ENCODE peak calls at places on chromosomes 2 and 18, in six cellular contexts. R is CD4-positive, alpha-beta memory T cell; K is upper lobe of right lung; W is brain microvascular endothelial cell; C is PC-9; O is mucosa of descending colon. Z is an unnamed sample.

GRCh38 chr2:191643425-191643824 is 34.5 kb upstream of the NABP1 start:
- DNase-seq in W (no peak), O (peak; percentile 67), K (no peak), C (no peak), R (no peak), Z (no peak)

GRCh38 chr2:144426981-144427479 is 92.9 kb downstream of the ZEB2 start:
- DNase-seq in C (no peak), O (no peak), K (no peak), W (peak; percentile 71), R (no peak), Z (peak; percentile 11)

GRCh38 chr18:23284629-23285028 is 149.3 kb downstream of the CABLES1 start:
- DNase-seq in W (no peak), R (no peak), K (no peak), O (no peak), C (no peak), Z (no peak)

GRCh38 chr18:59885579-59886163 is 14.1 kb upstream of the PMAIP1 start:
- DNase-seq in C (peak; percentile 57), K (no peak), O (no peak), W (peak; percentile 83), R (no peak), Z (no peak)

GRCh38 chr2:74491671-74492544 is 7.5 kb downstream of the LBX2 start:
- DNase-seq in C (peak; percentile 33), R (no peak), K (no peak), W (no peak), O (no peak), Z (no peak)

GRCh38 chr2:220165401-220165800 is 538.0 kb downstream of the SLC4A3 start:
- DNase-seq in R (no peak), K (no peak), C (no peak), W (no peak), O (peak; percentile 38), Z (peak; percentile 9)

GRCh38 chr18:11245889-11246288 is 96.5 kb upstream of the PIEZO2 start:
- DNase-seq in R (no peak), C (no peak), O (no peak), W (no peak), K (no peak), Z (no peak)

GRCh38 chr2:26475832-26476501 is 2.0 kb downstream of the OTOF start:
- DNase-seq in K (no peak), W (no peak), R (no peak), O (no peak), C (no peak), Z (no peak)

GRCh38 chr2:26327291-26328272 is 18.4 kb upstream of the SELENOI start:
- DNase-seq in C (peak; percentile 41), R (no peak), O (no peak), W (peak; percentile 6), K (no peak), Z (no peak)

GRCh38 chr2:33069894-33070651 is 123.3 kb downstream of the LTBP1 start:
- DNase-seq in C (peak; percentile 98), O (no peak), W (peak; percentile 100), K (no peak), R (no peak), Z (peak; percentile 54)

GRCh38 chr2:112137516-112138142 is 556 bp upstream of the FBLN7 start:
- DNase-seq in O (peak; percentile 29), C (no peak), W (no peak), K (no peak), R (no peak), Z (peak; percentile 36)

GRCh38 chr18:13300029-13300428 is 81.5 kb downstream of the LDLRAD4 start:
- DNase-seq in R (no peak), O (no peak), W (no peak), K (no peak), C (no peak), Z (peak; percentile 36)

GRCh38 chr2:144331652-144332355 is 188.1 kb downstream of the ZEB2 start:
- DNase-seq in R (no peak), O (peak; percentile 70), K (no peak), W (peak; percentile 44), C (peak; percentile 59), Z (no peak)

GRCh38 chr2:80573167-80573566 is 268.6 kb upstream of the LRRTM1 start:
- DNase-seq in W (no peak), R (no peak), K (no peak), C (no peak), O (no peak), Z (no peak)

GRCh38 chr2:23260621-23261020 is 124.4 kb upstream of the KLHL29 start:
- DNase-seq in C (no peak), R (no peak), K (no peak), W (no peak), O (no peak), Z (no peak)

GRCh38 chr18:36043153-36043552 is 24.2 kb downstream of the RPRD1A start:
- DNase-seq in W (no peak), R (no peak), K (no peak), C (no peak), O (no peak), Z (no peak)

GRCh38 chr2:172972005-172972619 is 103.5 kb upstream of the MAP3K20 start:
- DNase-seq in C (peak; percentile 66), K (peak; percentile 68), W (peak; percentile 42), R (peak; percentile 16), O (peak; percentile 68), Z (peak; percentile 72)

GRCh38 chr2:63408530-63408929 is 179.7 kb downstream of the WDPCP start:
- DNase-seq in R (no peak), C (no peak), W (no peak), O (no peak), K (no peak), Z (no peak)

DNA sequence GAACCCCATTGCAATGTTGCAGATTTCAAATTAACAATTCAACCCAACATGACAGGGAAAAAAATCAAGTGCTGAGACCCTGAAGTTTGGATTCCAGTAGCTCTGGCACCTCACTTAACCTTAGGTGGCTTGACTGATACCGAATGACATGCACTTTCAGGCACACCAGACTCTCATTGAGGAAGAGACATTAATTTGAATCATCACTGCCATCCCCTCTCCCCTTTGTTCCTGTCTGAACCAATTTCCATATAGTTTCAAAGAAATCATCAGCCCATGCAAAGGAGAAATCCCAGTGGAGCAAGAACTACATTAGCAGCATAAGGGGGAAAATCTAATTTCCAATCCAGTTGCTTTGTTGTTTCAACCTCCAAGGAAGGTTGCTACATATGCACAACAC is 27.8 kb downstream of the KLF7 start:
- DNase-seq in W (no peak), C (no peak), O (no peak), R (no peak), K (no peak), Z (no peak)
- H3K36me3 ChIP-seq in W (peaks cover 24% of the 10 kb centered on the region), C (no peaks in the 10 kb centered on the region), O (no peaks in the 10 kb centered on the region), R (no peaks in the 10 kb centered on the region), K (no peaks in the 10 kb centered on the region), Z (no peaks in the 10 kb centered on the region)

DNA sequence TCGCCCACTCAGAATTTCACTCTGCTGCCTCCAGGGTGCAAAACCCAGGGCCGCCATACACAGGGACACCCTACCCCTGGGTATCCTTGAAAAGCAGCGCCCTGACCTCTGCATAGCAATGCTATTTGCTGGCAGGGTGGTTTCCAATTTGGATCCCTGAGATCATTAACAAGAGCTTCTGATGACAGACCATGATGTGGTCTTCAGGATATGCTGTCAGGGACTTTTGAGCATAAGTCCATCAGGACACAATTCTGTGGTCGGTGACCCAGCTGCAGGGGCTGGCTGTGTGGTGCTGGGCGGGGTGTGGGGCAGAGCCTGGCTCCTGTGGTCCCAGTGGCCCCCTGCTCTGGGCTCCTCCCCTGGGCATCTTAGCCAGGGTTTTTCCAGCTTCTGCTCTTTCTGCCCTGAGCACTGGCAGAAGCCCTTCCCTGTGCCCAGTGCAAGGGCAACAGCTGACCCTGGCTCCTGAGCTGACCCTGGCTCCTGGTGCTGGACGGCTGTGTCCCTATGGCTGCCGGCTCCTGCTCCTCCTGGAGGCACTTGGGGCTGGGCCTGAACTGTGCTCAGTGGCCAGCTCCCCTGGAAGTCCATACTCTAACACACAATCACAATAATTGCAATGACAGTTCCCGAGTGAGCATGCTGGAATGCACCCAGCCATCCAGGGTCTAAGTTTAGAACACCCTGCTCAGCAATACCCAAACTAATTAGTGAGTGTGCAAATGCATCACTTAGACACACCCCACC is 271.5 kb downstream of the HDAC4 start:
- DNase-seq in O (no peak), C (no peak), R (no peak), K (no peak), W (no peak), Z (no peak)
- H3K36me3 ChIP-seq in O (peaks cover 3% of the 10 kb centered on the region), C (peaks cover 15% of the 10 kb centered on the region), R (peaks cover 82% of the 10 kb centered on the region), K (peaks cover 85% of the 10 kb centered on the region), W (peaks cover 5% of the 10 kb centered on the region), Z (peaks cover 17% of the 10 kb centered on the region)

GRCh38 chr2:239835056-239835455 is 190.1 kb downstream of the NDUFA10 start:
- DNase-seq in K (no peak), W (no peak), O (no peak), C (no peak), R (no peak), Z (no peak)
- H3K36me3 ChIP-seq in K (no peaks in the 10 kb centered on the region), W (no peaks in the 10 kb centered on the region), O (no peaks in the 10 kb centered on the region), C (no peaks in the 10 kb centered on the region), R (no peaks in the 10 kb centered on the region), Z (no peaks in the 10 kb centered on the region)

GRCh38 chr2:117321816-117322215 is 492.7 kb upstream of the DDX18 start:
- DNase-seq in O (no peak), W (no peak), K (no peak), R (no peak), C (no peak), Z (no peak)

DNA sequence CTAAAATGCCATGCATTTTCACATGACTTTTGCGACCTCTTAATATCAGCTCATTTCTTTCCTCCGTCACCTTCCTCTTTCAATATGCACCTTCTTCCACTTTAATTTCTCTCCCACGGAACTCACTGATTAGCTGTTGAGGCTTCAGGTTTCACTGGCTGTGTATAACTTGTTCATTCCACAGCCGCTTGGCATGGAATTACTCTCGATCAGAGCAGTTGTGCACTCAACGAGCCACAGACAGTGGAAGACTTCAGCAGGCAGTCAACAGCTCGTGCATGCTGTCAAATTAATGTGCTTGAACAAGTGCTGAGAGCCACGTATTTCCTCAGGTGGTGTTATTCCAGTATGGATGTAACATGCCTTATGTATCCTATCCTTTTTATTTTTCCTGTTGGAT is 491.1 kb upstream of the DDX18 start:
- DNase-seq in R (no peak), W (no peak), C (no peak), K (no peak), O (no peak), Z (no peak)
- H3K36me3 ChIP-seq in R (no peaks in the 10 kb centered on the region), W (no peaks in the 10 kb centered on the region), C (no peaks in the 10 kb centered on the region), K (no peaks in the 10 kb centered on the region), O (no peaks in the 10 kb centered on the region), Z (no peaks in the 10 kb centered on the region)

DNA sequence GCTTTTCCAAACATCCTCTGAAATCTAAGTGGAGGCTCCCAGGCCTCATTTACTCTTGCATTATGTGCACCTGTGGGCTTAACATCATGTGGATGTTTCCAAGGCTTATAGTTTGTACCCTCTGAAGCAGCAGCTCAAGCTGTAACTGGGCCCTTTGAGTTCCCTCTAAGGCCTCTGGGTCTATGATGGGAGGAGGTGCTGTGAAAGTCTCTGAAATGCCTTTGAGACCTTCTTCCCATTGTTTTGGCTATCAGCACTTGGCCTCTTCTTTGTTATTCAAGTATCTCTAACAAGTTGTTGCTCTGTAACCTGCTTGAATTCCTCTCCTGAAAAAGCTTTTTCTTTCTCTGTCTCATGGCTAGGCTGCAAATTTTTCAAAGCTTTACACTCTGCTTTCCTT is 58.1 kb upstream of the MYT1L start:
- DNase-seq in O (no peak), W (no peak), K (no peak), C (no peak), R (no peak), Z (no peak)
- H3K36me3 ChIP-seq in O (no peaks in the 10 kb centered on the region), W (no peaks in the 10 kb centered on the region), K (no peaks in the 10 kb centered on the region), C (no peaks in the 10 kb centered on the region), R (no peaks in the 10 kb centered on the region), Z (no peaks in the 10 kb centered on the region)

DNA sequence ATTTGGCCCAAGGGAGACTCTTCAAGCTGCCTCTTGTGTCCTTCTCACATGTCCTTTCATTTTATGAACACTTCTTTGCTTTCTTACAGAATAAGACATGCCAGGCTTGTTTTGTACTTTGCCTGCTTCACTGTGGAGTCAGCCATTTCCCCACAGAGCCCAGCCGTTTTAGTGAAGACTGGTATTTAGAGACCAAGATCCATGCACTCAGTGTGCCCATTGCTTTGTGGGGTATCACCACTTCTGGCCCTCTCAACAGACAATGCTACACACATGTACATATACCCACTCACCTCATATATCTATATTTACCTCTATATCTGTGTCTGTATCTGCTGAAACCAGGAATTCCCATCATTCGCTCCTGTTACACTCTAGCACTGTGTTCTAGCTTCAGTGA is 74.1 kb downstream of the FARP2 start:
- DNase-seq in K (no peak), O (no peak), C (no peak), R (no peak), W (no peak), Z (no peak)
- H3K36me3 ChIP-seq in K (peaks cover 34% of the 10 kb centered on the region), O (no peaks in the 10 kb centered on the region), C (peaks cover 27% of the 10 kb centered on the region), R (no peaks in the 10 kb centered on the region), W (peaks cover 13% of the 10 kb centered on the region), Z (peaks cover 61% of the 10 kb centered on the region)